ENCODE peak calls at places on chromosomes 7 and 10, in four cellular contexts. J is ovary; V is left ventricle myocardium inferior; F is CD8-positive, alpha-beta T cell. N is an unnamed sample.

GRCh38 chr10:131838921-131839320 is 61.9 kb upstream of the PPP2R2D start:
- DNase-seq in F (no peak), J (no peak), V (no peak), N (no peak)

GRCh38 chr10:47261121-47261520 is 38.9 kb upstream of the GDF10 start:
- DNase-seq in V (no peak), F (no peak), J (no peak), N (no peak)

GRCh38 chr7:18788026-18788425 is 292.5 kb downstream of the HDAC9 start:
- DNase-seq in F (no peak), J (no peak), V (no peak), N (no peak)

GRCh38 chr10:4281207-4281825 is 496.3 kb upstream of the KLF6 start:
- DNase-seq in V (no peak), J (no peak), F (no peak), N (no peak)

GRCh38 chr7:23654508-23654907 is 25.5 kb upstream of the FAM221A start:
- DNase-seq in J (no peak), F (no peak), V (no peak), N (no peak)

GRCh38 chr7:117271566-117271965 is 51.3 kb downstream of the WNT2 start:
- DNase-seq in J (no peak), V (no peak), F (no peak), N (no peak)

GRCh38 chr7:68697821-68698280 is 900.4 kb upstream of the AUTS2 start:
- DNase-seq in J (no peak), F (no peak), V (no peak), N (no peak)

GRCh38 chr10:62625484-62625883 is 179.0 kb upstream of the ADO start:
- DNase-seq in F (no peak), J (no peak), V (no peak), N (no peak)

GRCh38 chr10:91589015-91589655 is 43.7 kb downstream of the PPP1R3C start:
- DNase-seq in V (peak), F (no peak), J (peak), N (no peak)

GRCh38 chr7:130150587-130150986 is 54.6 kb downstream of the TMEM209 start:
- DNase-seq in F (no peak), V (no peak), J (no peak), N (no peak)

GRCh38 chr7:43677864-43678263 is 51.5 kb downstream of the COA1 start:
- DNase-seq in V (no peak), J (no peak), F (no peak), N (no peak)

GRCh38 chr7:116139007-116139406 is 71.3 kb upstream of the TES start:
- DNase-seq in F (no peak), V (no peak), J (no peak), N (no peak)

GRCh38 chr10:28796606-28797512 is 119.5 kb downstream of the BAMBI start:
- DNase-seq in V (peak), J (peak), F (no peak), N (no peak)

GRCh38 chr10:121994429-121994881 is 5.5 kb downstream of the TACC2 start:
- DNase-seq in V (peak), J (peak), F (no peak), N (no peak)

GRCh38 chr7:101126651-101127459 is at the start of gene SERPINE1:
- DNase-seq in V (peak), J (peak), F (peak), N (peak)

GRCh38 chr10:129932996-129933395 is 31.1 kb downstream of the EBF3 start:
- DNase-seq in F (no peak), V (peak), J (no peak), N (no peak)

GRCh38 chr10:119421887-119422684 is 120.4 kb downstream of the RGS10 start:
- DNase-seq in J (peak), F (no peak), V (peak), N (no peak)

GRCh38 chr10:101226888-101227736 is 2.2 kb downstream of the LBX1 start:
- DNase-seq in F (no peak), J (no peak), V (no peak), N (no peak)

GRCh38 chr10:101230185-101230917 is 1.1 kb upstream of the LBX1 start:
- DNase-seq in J (no peak), F (no peak), V (no peak), N (no peak)

GRCh38 chr10:101227765-101228681 is 1.2 kb downstream of the LBX1 start:
- DNase-seq in F (no peak), J (no peak), V (no peak), N (no peak)

GRCh38 chr10:101229275-101230184 is at the start of gene LBX1:
- DNase-seq in V (no peak), F (no peak), J (no peak), N (no peak)

GRCh38 chr10:101228682-101229274 is 485 bp downstream of the LBX1 start:
- DNase-seq in F (no peak), J (no peak), V (no peak), N (no peak)
- TF ChIP-seq CTCF in F (no peak), J (no peak), V (no peak), N (no peak)

DNA sequence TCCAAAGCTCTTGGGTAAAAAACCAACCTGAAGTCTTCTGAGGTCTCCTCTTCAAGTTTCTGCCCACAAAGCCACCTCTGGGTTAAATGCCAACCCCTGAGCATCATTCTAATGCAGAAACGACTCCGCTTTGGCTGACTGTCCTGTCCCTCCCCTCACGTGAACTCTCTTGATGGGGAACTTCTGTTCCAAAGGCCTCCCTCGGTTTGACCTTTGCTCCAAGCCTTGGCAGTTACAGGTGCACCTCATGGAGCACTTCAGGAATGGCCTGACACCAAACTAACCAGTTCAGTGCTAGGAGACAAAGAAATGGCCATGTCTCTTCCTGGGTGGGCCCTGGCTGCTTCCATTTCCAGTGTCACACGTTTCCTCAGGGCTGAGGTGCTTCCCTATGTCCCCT is 20.0 kb downstream of the CAMK2G start:
- DNase-seq in F (no peak), J (no peak), V (no peak), N (no peak)
- TF ChIP-seq CTCF in F (no peak), J (no peak), V (no peak), N (no peak)

DNA sequence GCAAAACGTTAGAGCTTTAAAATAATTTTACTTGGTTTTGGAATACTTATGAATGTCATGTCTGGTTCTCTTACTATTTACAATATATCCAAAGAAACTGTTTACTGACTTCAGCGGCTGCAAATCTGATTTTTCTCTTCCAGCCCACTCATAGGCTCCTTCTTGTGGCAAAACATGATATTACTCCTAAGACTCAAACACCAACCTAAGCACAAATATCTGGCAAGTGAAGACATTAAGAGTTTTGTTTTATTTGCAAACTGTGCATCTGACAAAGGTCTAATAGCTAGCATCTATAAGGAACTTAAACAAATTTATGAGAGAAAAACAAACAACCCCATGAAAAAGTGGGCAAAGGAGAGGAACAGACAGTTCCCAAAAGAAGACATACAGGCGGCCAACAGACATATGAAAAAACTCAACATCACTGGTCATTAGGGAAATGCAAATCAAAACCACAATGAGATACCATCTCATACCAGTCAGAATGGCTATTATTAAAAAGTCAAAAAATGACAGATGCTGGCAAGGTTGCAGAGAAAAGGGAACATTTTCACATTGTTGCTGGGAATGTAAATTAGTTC is 20.3 kb upstream of the GJC3 start:
- DNase-seq in V (no peak), J (no peak), F (no peak), N (no peak)
- TF ChIP-seq CTCF in V (peak), J (no peak), F (no peak), N (no peak)

GRCh38 chr10:78434886-78435285 is 401.2 kb downstream of the RPS24 start:
- DNase-seq in F (no peak), V (no peak), J (no peak), N (no peak)
- TF ChIP-seq CTCF in F (no peak), V (no peak), J (no peak), N (no peak)

GRCh38 chr10:34732926-34733325 is 82.2 kb downstream of the PARD3 start:
- DNase-seq in F (no peak), J (no peak), V (no peak), N (no peak)
- TF ChIP-seq CTCF in F (no peak), J (no peak), V (no peak), N (no peak)

GRCh38 chr7:1579481-1580421 is 9.9 kb upstream of the PSMG3 start:
- DNase-seq in V (peak), J (peak), F (peak), N (peak)
- TF ChIP-seq CTCF in V (peak), J (peak), F (peak), N (peak)

DNA sequence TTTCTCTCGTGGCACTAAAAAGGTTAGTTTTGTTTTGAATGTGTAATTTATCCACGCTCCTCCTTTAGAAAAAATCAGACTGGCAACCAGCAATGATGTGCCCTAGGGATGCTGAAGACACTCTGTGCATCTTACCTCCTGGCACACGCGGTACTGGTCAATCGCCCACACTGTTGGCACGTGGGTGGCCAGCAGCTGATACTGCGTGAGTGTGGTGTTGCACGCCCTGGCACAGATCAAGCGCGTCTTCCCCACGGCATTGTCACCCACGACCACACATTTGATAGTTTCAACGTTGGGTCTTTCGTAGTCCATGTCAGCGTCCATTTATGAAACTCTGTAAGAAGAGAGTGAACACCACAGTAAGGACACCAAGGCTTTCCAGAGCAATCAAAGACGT is 32.8 kb downstream of the RHOBTB1 start:
- DNase-seq in J (no peak), V (no peak), F (no peak), N (no peak)
- TF ChIP-seq CTCF in J (no peak), V (no peak), F (no peak), N (no peak)

GRCh38 chr7:14287398-14287797 is 297.9 kb upstream of the ETV1 start:
- DNase-seq in J (no peak), V (no peak), F (no peak), N (no peak)

GRCh38 chr7:14288701-14289100 is 299.2 kb upstream of the ETV1 start:
- DNase-seq in J (no peak), F (no peak), V (no peak), N (no peak)

DNA sequence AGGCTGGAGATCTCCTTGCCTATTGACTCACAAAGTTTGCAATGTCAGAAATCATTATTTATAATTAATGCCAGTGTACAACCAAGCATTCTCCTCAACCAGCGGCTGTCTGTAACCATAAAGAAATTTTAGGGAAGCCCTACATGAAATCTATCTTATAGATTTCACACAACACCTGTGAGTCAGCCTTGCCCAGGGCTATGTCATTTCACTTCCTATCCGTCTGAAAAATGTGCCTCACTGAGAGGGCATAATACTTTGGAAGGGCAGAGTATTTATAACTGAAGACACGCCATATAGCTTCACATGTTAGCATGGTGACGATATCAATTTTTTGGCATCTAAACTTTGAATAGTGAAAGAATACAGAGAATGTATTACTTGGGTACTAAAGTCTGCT is 296.6 kb upstream of the ETV1 start:
- DNase-seq in J (no peak), F (no peak), V (no peak), N (no peak)
- TF ChIP-seq CTCF in J (no peak), F (no peak), V (no peak), N (no peak)

DNA sequence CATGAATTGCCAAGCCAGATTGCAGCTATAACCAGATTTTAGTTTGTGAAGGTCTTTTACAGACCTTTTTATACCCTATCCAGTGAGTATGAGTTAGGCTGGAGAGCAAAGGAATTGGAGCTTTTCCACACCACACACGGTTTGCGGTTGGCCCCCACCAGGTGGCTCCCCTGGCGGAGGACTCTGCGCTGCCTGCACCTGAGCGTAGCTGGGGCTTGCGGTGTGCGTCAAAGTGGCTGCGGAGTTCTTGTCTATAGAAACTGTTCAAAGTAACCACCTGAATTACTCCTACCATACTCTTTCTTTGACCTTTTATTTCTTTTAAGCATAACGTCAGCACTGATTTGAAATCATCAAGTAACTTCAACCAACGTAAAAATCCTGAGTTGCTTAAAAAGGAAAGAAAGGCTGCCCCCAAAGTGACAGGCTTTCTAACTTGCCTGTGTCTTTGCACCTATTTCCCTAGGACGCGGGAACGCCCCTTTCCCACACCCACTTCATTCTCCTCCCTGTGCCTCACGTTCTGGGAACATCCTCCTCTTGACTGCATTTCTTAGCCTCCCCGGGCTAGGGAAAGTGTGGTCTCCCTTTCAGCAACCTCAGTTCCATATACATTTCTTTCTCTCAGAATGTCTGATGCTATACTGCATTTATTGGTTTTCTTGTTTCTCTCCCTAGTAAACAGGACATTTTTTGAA is 47.6 kb upstream of the TMEM72 start:
- DNase-seq in V (no peak), F (peak), J (no peak), N (no peak)
- TF ChIP-seq CTCF in V (no peak), F (no peak), J (no peak), N (no peak)

N was measured in natural killer cell.